ENCODE peak calls at places on chromosomes 4 and X, in four cellular contexts. Z is GM12878, U is H1, B is IMR-90. P is an unnamed sample.

GRCh38 chr4:138451264-138451663 is 209.1 kb upstream of the SLC7A11 start:
- DNase-seq in Z (no peak), U (no peak), B (no peak), P (no peak)

GRCh38 chr4:15756361-15756861 is 21.7 kb upstream of the CD38 start:
- DNase-seq in U (no peak), Z (peak), B (peak), P (no peak)

GRCh38 chrX:110418220-110418856 is 59.7 kb downstream of the RTL9 start:
- DNase-seq in U (no peak), Z (no peak), B (peak), P (peak)

GRCh38 chrX:125205918-125206665 is 113.6 kb upstream of the TEX13C start:
- DNase-seq in B (no peak), Z (no peak), U (no peak), P (no peak)

GRCh38 chr4:11904117-11904535 is 475.4 kb upstream of the HS3ST1 start:
- DNase-seq in B (no peak), U (no peak), Z (no peak), P (no peak)

GRCh38 chrX:15310117-15310516 is 5.3 kb downstream of the ASB11 start:
- DNase-seq in B (peak), Z (no peak), U (no peak), P (peak)

GRCh38 chr4:157978680-157979361 is 194.0 kb downstream of the GASK1B start:
- DNase-seq in Z (no peak), B (peak), U (peak), P (peak)

GRCh38 chr4:170248576-170248975 is 158.8 kb upstream of the AADAT start:
- DNase-seq in Z (no peak), U (no peak), B (no peak), P (no peak)

GRCh38 chr4:111773858-111774257 is 371.4 kb upstream of the FAM241A start:
- DNase-seq in B (no peak), U (no peak), Z (no peak), P (no peak)

GRCh38 chr4:3401436-3402171 is 40.2 kb upstream of the HGFAC start:
- DNase-seq in B (no peak), U (no peak), Z (no peak), P (no peak)

GRCh38 chr4:3396611-3397010 is 45.2 kb upstream of the HGFAC start:
- DNase-seq in B (no peak), Z (no peak), U (no peak), P (no peak)

GRCh38 chr4:3402409-3403103 is 39.2 kb upstream of the HGFAC start:
- DNase-seq in B (peak), Z (no peak), U (no peak), P (no peak)

GRCh38 chr4:3397128-3397527 is 44.6 kb upstream of the HGFAC start:
- DNase-seq in Z (no peak), U (no peak), B (no peak), P (no peak)

DNA sequence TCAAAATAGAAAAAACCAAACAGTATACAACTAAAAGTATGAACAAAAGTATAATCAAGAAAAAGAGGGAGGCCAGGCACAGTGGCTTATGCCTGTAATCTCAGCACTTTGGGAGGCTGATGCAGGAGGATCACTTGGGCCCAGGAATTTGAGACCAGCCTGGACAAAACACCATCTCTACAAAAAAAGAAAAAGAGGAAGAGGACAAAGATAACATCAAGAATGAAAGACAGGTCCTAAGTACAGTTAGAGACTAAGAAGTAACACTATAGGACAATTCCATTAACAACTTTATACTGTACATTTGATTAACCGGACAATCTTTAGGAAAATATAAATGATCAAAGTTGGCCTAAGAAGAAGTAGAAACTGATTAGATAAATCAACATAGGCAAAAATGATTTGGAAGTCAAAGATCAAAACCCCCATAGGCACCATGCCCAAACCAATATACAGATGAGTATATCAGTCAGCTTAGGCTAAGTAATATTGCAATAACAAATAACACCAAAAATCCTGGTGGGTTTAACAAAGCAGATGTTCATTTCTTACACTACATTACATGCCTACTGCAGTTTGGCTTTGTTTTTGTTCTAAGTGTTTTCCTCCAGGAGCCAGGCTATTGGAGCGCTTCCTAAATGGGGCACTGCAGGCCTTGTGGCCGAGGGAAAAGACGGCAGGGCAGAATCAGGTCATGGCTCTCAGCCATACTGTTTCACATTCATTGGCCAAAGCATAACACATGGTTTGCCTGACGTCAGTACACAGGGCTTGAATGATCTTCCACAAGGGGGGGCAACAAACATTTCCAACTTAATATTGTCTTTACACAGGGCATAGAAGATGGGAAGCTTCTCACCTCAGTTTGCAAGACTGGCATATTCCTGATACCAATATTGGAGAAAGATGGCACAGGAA is 42.2 kb upstream of the HGFAC start:
- DNase-seq in U (no peak), B (no peak), Z (no peak), P (peak)
- TF ChIP-seq RFX5 in U (no peak), B (no peak), Z (no peak), P (no peak)

GRCh38 chrX:21975827-21976226 is 35.3 kb downstream of the SMS start:
- DNase-seq in B (peak), U (no peak), Z (no peak), P (no peak)
- TF ChIP-seq RFX5 in B (no peak), U (no peak), Z (no peak), P (no peak)

DNA sequence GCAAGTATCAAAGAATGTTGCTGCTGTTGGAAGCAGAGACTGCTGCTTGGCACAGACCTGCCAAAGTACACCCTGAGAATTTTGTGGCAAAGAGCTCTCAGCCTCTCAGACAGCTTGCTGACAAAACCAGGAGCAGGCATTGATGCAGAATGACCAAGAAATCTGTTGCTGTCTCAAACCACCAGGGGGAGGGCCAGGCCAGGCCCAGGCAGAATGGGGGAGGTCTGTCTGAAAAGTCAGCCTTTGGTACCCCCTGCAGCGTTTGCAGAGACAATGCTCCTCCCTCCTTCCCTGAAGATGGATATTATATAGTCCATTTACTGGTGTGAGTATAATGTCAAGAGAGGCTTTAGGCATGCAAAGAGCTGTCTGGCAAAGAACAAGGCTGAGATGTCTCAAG is 52.9 kb upstream of the TRPC5OS start:
- DNase-seq in U (peak), B (peak), Z (no peak), P (peak)
- TF ChIP-seq RFX5 in U (no peak), B (no peak), Z (no peak), P (no peak)

DNA sequence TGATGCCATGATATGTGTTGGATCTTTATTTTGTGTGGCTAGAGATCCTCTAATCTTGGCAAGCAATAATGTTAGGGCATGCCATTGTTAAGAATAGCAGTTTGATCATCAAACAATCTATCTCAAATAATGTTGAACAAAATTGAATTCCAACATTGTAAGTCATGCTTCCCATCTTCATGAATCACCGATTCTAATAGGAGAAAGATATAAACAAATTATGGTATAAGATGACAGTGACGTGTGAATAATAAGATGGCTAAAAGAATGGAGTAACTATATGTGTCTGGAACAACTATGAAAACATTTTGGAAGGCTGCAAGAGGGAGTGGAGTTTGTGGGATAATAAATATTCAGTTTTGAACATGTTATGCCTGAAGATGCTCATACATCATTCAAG is 208.4 kb downstream of the DTHD1 start:
- DNase-seq in B (no peak), U (no peak), Z (no peak), P (no peak)
- TF ChIP-seq RFX5 in B (no peak), U (no peak), Z (no peak), P (no peak)

GRCh38 chr4:94175553-94176260 is 32.0 kb upstream of the SMARCAD1 start:
- DNase-seq in B (no peak), Z (no peak), U (no peak), P (no peak)

GRCh38 chr4:94168321-94168720 is 39.3 kb upstream of the SMARCAD1 start:
- DNase-seq in Z (no peak), B (no peak), U (no peak), P (no peak)

GRCh38 chr4:94169803-94170372 is 37.8 kb upstream of the SMARCAD1 start:
- DNase-seq in Z (no peak), U (no peak), B (no peak), P (no peak)

DNA sequence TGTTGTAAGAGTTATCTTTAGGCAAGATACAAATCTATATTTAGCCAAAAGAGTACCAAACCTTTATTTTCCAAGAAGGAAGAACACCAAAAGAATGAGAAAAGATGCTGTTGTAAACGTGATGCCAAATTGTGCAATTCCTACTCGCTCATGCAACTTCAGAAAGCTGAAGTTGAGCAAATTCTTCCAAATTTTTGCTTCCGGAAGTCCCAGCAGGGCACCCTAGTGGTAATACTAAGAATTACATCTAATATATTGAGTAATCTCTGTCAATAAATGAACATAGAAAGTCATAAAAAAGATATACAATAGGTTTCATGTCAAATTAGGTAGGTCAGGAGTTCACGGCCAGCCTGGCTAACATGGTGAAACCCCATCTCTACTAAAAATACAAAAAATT is 36.0 kb upstream of the SMARCAD1 start:
- DNase-seq in B (no peak), U (no peak), Z (no peak), P (peak)
- TF ChIP-seq RFX5 in B (no peak), U (no peak), Z (no peak), P (no peak)

GRCh38 chrX:44088755-44089154 is 115.6 kb upstream of the NDP start:
- DNase-seq in Z (no peak), U (no peak), B (no peak), P (no peak)
- TF ChIP-seq RFX5 in Z (no peak), U (no peak), B (no peak), P (no peak)